ENCODE peak calls at places on chromosomes 4 and X, in four cellular contexts. M is heart left ventricle, X is esophagus squamous epithelium, Q is lung. Y is an unnamed sample. For H3K4me1, the result is how much of the 10 kb centered on the place peaks cover.

GRCh38 chrX:108420481-108420880 is 17.7 kb downstream of the COL4A6 start:
- DNase-seq in M (no peak), X (no peak), Q (no peak), Y (no peak)

GRCh38 chrX:18702362-18703195 is 4.9 kb upstream of the PPEF1 start:
- DNase-seq in M (no peak), X (no peak), Q (no peak), Y (no peak)

GRCh38 chrX:41732260-41732659 is 8.3 kb downstream of the GPR82 start:
- DNase-seq in M (no peak), X (no peak), Q (no peak), Y (no peak)

GRCh38 chrX:84168095-84168494 is 19.9 kb downstream of the RPS6KA6 start:
- DNase-seq in M (no peak), X (no peak), Q (no peak), Y (no peak)

GRCh38 chr4:25358515-25359275 is 18.4 kb upstream of the ANAPC4 start:
- DNase-seq in M (no peak), X (no peak), Q (peak), Y (no peak)

GRCh38 chr4:184850431-184851199 is 24.8 kb upstream of the ACSL1 start:
- DNase-seq in M (peak), X (no peak), Q (no peak), Y (peak)

GRCh38 chr4:141896687-141897086 is 260.3 kb downstream of the IL15 start:
- DNase-seq in M (no peak), X (no peak), Q (no peak), Y (no peak)

GRCh38 chr4:4852591-4853362 is 6.7 kb upstream of the MSX1 start:
- DNase-seq in M (peak), X (no peak), Q (no peak), Y (peak)

GRCh38 chrX:118116308-118117068 is at the start of gene KLHL13:
- DNase-seq in M (peak), X (no peak), Q (no peak), Y (peak)

GRCh38 chr4:165192500-165192898 is 14.9 kb upstream of the KLHL2 start:
- DNase-seq in M (no peak), X (no peak), Q (no peak), Y (no peak)

GRCh38 chrX:1453951-1454785 is 1.5 kb upstream of the ASMTL start:
- DNase-seq in M (peak), X (no peak), Q (peak), Y (peak)

GRCh38 chr4:184287697-184288255 is 70.1 kb upstream of the ENPP6 start:
- DNase-seq in M (no peak), X (no peak), Q (peak), Y (no peak)

GRCh38 chr4:137852326-137852725 is 320.0 kb upstream of the PCDH18 start:
- DNase-seq in M (no peak), X (no peak), Q (no peak), Y (no peak)

GRCh38 chr4:156578713-156579112 is 392.9 kb downstream of the PDGFC start:
- DNase-seq in M (no peak), X (no peak), Q (no peak), Y (no peak)

DNA sequence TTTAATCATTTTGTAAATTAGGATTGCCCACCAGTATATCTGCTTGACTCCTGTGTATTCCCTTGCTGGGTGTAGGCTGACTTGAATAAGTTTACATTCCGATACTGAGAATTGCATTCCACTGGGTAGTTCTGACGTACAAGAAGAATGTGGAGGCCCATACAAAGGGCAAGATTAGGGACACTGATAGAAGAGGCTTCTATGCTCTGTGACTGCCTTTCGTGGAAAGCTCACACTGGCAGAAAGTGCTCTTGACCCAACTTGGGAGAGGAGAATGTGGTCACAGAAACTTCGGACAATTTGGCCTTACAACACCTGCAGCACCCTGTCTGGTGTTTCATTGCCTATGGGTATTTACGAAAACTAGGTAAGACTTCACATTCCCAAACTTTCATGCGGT is 126.3 kb downstream of the RAPGEF2 start:
- DNase-seq in M (no peak), X (no peak), Q (no peak), Y (no peak)
- H3K27ac ChIP-seq in M (peak), X (peak), Q (peak), Y (peak)

GRCh38 chr4:118754890-118755289 is 69.7 kb downstream of the METTL14 start:
- DNase-seq in M (no peak), X (no peak), Q (no peak), Y (no peak)
- H3K4me1 ChIP-seq in M (under half), X (under half), Q (under half), Y (under half)

DNA sequence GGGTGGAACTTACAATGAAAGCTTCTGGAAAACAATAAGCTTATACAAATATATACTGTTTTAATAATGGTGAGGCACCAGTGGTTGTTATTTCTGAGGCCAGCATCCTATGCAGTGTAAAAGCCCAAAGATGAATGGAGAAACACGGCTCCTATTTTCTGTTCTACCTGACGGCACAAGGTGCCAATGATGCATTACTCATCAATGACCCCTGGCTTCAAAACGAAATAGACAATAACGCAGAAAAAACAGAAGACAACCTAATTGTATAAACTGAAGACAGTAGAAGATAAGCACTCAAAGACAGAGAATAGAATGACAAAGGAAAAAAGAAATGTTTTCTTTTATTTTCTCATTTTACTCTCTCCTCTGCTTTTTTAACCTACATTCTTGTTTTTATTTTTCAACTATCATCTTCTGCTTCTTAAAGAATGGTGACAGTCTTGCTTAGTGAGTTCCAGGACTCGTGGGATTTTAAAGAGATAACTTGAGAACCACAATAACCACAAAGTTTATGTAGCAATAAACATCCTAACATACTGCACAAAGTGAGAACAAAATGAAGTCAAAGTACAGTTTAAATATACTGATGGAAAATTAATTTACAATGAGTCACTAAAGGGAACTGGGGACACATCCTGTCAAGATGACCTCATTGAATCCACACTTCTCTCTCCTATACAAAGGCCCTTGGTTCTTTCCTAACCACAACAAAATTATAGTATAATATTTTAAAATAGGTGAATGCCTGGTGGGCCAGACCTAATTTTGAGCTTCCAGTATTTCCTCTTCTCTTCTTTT is 169.8 kb downstream of the BTC start:
- DNase-seq in M (no peak), X (no peak), Q (no peak), Y (no peak)
- H3K27ac ChIP-seq in M (no peak), X (peak), Q (no peak), Y (no peak)

DNA sequence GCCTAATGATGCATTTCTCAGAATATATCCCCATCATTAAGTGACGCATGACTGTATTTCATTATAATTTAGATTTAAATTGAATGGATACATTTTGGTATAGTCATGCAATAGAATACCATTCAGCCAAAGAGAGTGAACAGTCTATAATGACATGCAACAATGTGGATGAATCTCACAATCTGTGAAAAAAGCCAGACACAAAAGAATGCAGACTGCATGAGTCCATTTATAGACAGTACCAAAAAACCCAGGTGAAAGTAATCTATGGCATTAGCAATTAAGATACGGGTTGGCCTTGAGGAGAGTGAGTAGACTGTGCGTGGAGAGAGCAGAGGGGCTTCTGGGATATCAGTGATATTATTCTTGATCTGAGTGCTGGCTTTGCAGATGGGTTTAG is 239.7 kb upstream of the PGRMC2 start:
- DNase-seq in M (no peak), X (no peak), Q (no peak), Y (no peak)
- H3K4me1 ChIP-seq in M (under half), X (under half), Q (under half), Y (under half)

DNA sequence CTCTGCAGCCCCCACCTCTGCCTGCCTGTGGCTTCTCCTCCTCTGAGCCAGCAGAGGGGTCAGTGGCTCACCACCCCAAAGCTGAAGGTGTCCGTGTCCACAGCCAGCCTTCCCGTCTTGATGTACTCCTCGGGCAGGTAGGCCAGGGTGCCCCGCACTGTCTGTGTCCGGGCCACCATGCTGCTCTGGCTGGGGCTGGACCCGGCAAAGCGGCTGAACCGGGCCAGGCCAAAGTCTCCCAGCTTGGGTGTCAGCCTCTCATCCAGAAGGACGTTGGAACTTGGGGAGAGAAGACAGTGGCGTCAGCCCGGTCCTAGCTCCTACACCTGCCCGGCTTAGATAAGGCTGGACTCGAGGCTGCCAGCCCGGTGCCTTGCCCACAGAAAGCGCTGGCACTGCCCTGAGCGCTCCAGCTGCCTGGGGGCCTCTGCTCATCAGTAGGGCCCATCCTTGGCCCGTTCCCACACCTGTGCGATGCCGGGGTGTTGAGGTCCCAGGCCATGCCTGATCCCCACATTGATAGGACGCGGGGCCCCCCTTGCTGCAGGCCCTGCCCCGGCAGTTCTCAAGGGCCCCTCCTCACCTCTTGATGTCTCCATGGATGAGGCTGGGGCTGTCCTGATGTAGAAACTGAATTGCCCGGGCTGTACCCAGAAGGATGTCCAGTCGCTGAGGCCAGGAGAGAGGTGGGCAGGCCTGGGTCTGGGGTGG is 3.2 kb downstream of the IRAK1 start:
- DNase-seq in M (no peak), X (no peak), Q (no peak), Y (no peak)
- H3K27ac ChIP-seq in M (no peak), X (no peak), Q (no peak), Y (no peak)

DNA sequence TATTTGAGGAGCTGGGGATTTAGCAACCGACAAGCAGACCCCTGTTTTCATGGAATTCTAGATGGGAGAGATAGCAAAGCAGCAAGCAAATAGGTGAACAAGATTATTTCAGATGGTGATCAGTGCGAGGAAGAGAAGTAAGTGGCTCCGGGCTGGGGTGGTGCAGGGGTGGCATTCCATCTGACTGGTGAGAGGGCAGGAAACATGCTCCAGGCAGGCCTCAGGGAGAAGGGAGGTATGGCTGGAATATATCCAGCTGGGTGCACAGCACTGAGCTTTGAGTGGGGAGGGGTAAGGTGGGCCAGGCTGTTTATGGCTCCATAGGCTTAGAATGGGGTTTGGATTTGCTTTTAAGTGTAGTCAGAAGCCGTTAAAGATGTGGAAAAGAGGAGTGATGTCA is 21.2 kb downstream of the PTTG2 start:
- DNase-seq in M (no peak), X (no peak), Q (no peak), Y (no peak)
- H3K4me1 ChIP-seq in M (under half), X (under half), Q (under half), Y (under half)

GRCh38 chr4:86453044-86453501 is 93.2 kb upstream of the MAPK10 start:
- DNase-seq in M (no peak), X (no peak), Q (no peak), Y (no peak)

GRCh38 chr4:86450189-86450588 is 90.3 kb upstream of the MAPK10 start:
- DNase-seq in M (no peak), X (no peak), Q (no peak), Y (no peak)

GRCh38 chr4:86450861-86451260 is 91.0 kb upstream of the MAPK10 start:
- DNase-seq in M (no peak), X (no peak), Q (no peak), Y (no peak)

GRCh38 chr4:86451560-86452322 is 91.9 kb upstream of the MAPK10 start:
- DNase-seq in M (no peak), X (no peak), Q (no peak), Y (no peak)

GRCh38 chr4:86452323-86452995 is 92.6 kb upstream of the MAPK10 start:
- DNase-seq in M (no peak), X (no peak), Q (no peak), Y (no peak)
- H3K27ac ChIP-seq in M (peak), X (peak), Q (no peak), Y (peak)

DNA sequence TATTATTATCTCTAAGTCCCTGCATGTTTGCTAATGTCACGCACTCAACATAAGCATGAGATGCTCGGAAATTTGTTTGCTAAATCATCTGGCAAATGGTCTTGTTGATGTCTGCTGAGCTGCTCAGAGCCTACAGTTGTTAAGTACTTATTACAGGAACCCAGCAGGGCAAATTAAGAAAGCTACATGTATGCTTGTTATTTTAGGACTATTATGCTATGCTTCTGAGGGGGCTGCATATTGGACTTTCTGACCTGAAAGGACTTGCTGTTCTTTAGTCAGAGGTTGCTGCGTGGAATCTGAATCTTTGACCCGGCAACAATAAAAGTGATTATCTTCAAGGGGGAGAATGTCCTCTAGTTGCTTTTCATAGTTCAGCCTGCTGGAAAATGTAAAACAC is 36.3 kb upstream of the TENM3 start:
- DNase-seq in M (no peak), X (no peak), Q (no peak), Y (no peak)
- H3K4me1 ChIP-seq in M (under half), X (under half), Q (under half), Y (under half)